ENCODE peak calls at places on chromosome 9, in seven cellular contexts. M is AG04450, Y is fibroblast of lung, Z is heart right ventricle, E is body of pancreas, T is tibial nerve, S is AG10803. K is an unnamed sample.

GRCh38 chr9:105993051-105993854 is 298.9 kb downstream of the TMEM38B start:
- DNase-seq in Y (no peak), E (no peak), M (no peak), S (no peak), Z (no peak), T (no peak), K (no peak)

GRCh38 chr9:34322899-34323591 is 6.0 kb downstream of the KIF24 start:
- DNase-seq in E (no peak), Y (no peak), S (no peak), M (no peak), Z (no peak), T (no peak), K (no peak)

GRCh38 chr9:130183133-130183762 is 11.0 kb downstream of the NCS1 start:
- DNase-seq in T (no peak), Y (peak; percentile 81), S (peak; percentile 84), Z (no peak), E (peak; percentile 71), M (peak; percentile 39), K (peak; percentile 44)

GRCh38 chr9:135990468-135991429 is 29.6 kb upstream of the UBAC1 start:
- DNase-seq in T (no peak), M (peak; percentile 53), Y (peak; percentile 55), S (peak; percentile 47), Z (peak; percentile 60), E (peak; percentile 36), K (no peak)

GRCh38 chr9:89502038-89502601 is 4.2 kb upstream of the SEMA4D start:
- DNase-seq in Y (no peak), M (no peak), E (no peak), Z (no peak), T (no peak), S (no peak), K (no peak)

GRCh38 chr9:134908524-134909364 is 9.0 kb downstream of the FCN1 start:
- DNase-seq in T (no peak), S (no peak), M (no peak), E (no peak), Y (no peak), Z (no peak), K (no peak)

GRCh38 chr9:29432191-29432590 is 1858.9 kb upstream of the C9orf72 start:
- DNase-seq in Z (no peak), M (no peak), Y (no peak), T (no peak), S (no peak), E (no peak), K (no peak)

GRCh38 chr9:89807101-89807395 is 202.2 kb downstream of the GADD45G start:
- DNase-seq in E (no peak), S (no peak), Z (no peak), T (no peak), Y (no peak), M (no peak), K (no peak)

GRCh38 chr9:113997610-113998009 is 80.5 kb downstream of the AMBP start:
- DNase-seq in T (no peak), E (peak; percentile 8), M (no peak), Y (no peak), Z (peak; percentile 2), S (no peak), K (no peak)

GRCh38 chr9:105157178-105157583 is 87.3 kb upstream of the SLC44A1 start:
- DNase-seq in Z (peak; percentile 50), Y (peak; percentile 72), M (peak; percentile 42), S (peak; percentile 90), T (peak; percentile 30), E (peak; percentile 57), K (peak; percentile 41)

GRCh38 chr9:22009563-22009867 is 410 bp upstream of the CDKN2B start:
- DNase-seq in E (no peak), M (no peak), T (no peak), Y (no peak), Z (no peak), S (no peak), K (no peak)
- TF ChIP-seq CTCF in E (peak; percentile 22), M (peak; percentile 16), T (no peak), Y (peak; percentile 61), Z (no peak), S (peak; percentile 62), K (peak; percentile 22)

DNA sequence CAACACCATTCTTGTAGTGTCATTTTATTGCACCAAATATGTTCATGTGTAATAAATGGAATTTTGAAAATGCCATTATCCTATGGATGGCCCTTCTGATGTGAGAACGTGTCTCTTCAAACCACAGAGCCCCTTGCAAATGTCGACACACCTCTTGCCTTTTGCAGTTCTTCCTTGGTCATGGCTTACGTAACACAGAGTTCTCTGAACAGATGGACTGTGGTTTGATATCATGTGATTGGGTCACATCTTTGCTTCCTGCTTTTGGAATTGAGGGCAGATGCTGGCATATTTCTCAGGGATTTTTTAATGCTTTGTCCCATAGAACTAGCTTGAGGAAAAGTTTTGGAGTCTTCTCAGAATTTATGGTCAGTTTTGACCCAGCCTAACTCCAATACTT is 4.6 kb downstream of the TGFBR1 start:
- DNase-seq in T (no peak), Z (no peak), M (no peak), S (peak; percentile 96), Y (peak; percentile 53), E (no peak), K (no peak)
- H3K4me3 ChIP-seq in T (no peak overlapping the region), Z (no peak overlapping the region), M (no peak overlapping the region), S (no peak overlapping the region), Y (no peak overlapping the region), E (no peak overlapping the region), K (no peak overlapping the region)

GRCh38 chr9:2634818-2635217 is 13.2 kb downstream of the VLDLR start:
- DNase-seq in E (no peak), Y (no peak), T (no peak), S (no peak), Z (no peak), M (no peak), K (no peak)
- TF ChIP-seq CTCF in E (no peak), Y (no peak), T (no peak), S (no peak), Z (no peak), M (no peak), K (no peak)

DNA sequence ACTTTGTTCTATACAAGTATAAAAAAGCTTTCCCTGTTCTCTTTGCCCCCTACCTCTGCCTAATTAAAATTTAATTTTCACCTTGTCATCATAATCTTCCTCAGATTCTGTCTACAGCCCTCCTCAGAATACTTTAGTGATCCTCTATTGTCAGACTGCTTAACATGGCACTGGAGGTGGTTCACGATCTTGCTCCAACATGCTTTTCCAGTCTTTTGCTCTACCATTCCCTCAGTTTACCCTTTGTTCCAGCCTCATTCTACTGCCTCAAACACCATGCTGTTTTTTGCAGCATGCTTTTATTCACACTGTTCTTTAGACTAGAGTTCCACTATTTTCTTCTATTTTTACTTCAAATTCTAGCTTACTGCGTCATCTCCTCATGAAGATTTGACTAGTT is 10.4 kb downstream of the ALDH1A1 start:
- DNase-seq in E (no peak), Z (no peak), M (no peak), T (no peak), S (no peak), Y (no peak), K (no peak)
- H3K4me3 ChIP-seq in E (no peak overlapping the region), Z (no peak overlapping the region), M (no peak overlapping the region), T (no peak overlapping the region), S (no peak overlapping the region), Y (no peak overlapping the region), K (no peak overlapping the region)

GRCh38 chr9:99855467-99856176 is 33.9 kb downstream of the NR4A3 start:
- DNase-seq in M (no peak), T (no peak), Z (no peak), S (no peak), Y (no peak), E (no peak), K (no peak)
- TF ChIP-seq CTCF in M (no peak), T (no peak), Z (no peak), S (no peak), Y (no peak), E (no peak), K (no peak)

DNA sequence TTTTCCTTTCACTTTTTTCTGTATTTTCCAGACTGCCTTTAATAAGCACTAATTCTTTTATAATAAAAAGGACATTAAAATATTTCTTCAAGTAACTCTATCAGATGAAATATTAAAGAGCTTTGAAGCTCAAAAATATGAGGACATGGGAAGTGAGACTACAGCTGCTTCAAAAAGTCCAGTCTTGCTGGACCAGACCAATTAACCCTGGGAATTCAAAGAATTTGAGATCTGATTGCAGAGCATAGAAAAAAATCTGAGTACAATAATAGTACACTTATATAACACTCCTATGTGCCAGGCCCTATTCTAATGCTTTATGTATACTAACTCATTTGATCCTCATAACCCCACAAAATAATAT is 9.8 kb downstream of the TMEM245 start:
- DNase-seq in Z (no peak), E (no peak), M (no peak), S (peak; percentile 36), T (no peak), Y (peak; percentile 49), K (no peak)
- H3K4me3 ChIP-seq in Z (no peak overlapping the region), E (no peak overlapping the region), M (no peak overlapping the region), S (no peak overlapping the region), T (no peak overlapping the region), Y (no peak overlapping the region), K (no peak overlapping the region)